ENCODE peak calls at places on chromosomes 7 and 10, in five cellular contexts. G is NT2/D1; Z is CD8-positive, alpha-beta memory T cell; Y is GM23248; E is neural progenitor cell. P is an unnamed sample. For H3K27me3, the result is how much of the 10 kb centered on the place peaks cover.

GRCh38 chr10:112383325-112383724 is 9.4 kb downstream of the ACSL5 start:
- DNase-seq in G (no peak), Z (no peak), Y (peak), E (no peak), P (no peak)

GRCh38 chr7:100431286-100431735 is 1.7 kb downstream of the MEPCE start:
- DNase-seq in G (no peak), Z (peak), Y (no peak), E (no peak), P (no peak)

GRCh38 chr7:43482679-43483252 is 100.1 kb upstream of the STK17A start:
- DNase-seq in G (no peak), Z (no peak), Y (peak), E (no peak), P (no peak)

GRCh38 chr10:23516530-23516929 is 77.7 kb downstream of the OTUD1 start:
- DNase-seq in G (peak), Z (no peak), Y (peak), E (peak), P (no peak)

GRCh38 chr7:42235734-42236133 is 1.3 kb downstream of the GLI3 start:
- DNase-seq in G (no peak), Z (no peak), Y (peak), E (peak), P (no peak)

GRCh38 chr7:79979437-79979836 is 155.2 kb upstream of the GNAI1 start:
- DNase-seq in G (no peak), Z (no peak), Y (peak), E (no peak), P (no peak)

GRCh38 chr7:1242129-1242572 is 9.5 kb downstream of the UNCX start:
- DNase-seq in G (no peak), Z (no peak), Y (no peak), E (peak), P (no peak)

GRCh38 chr10:47137311-47137851 is 162.6 kb upstream of the GDF10 start:
- DNase-seq in G (no peak), Z (no peak), Y (peak), E (no peak), P (no peak)

GRCh38 chr10:2208106-2208505 is 470.8 kb upstream of the ADARB2 start:
- DNase-seq in G (no peak), Z (no peak), Y (no peak), E (no peak), P (no peak)

GRCh38 chr7:471866-472639 is 47.6 kb downstream of the PDGFA start:
- DNase-seq in G (no peak), Z (peak), Y (peak), E (no peak), P (no peak)

GRCh38 chr10:51074238-51075028 is at the start of gene PRKG1:
- DNase-seq in G (peak), Z (no peak), Y (peak), E (peak), P (peak)

GRCh38 chr7:52119537-52119936 is 802.9 kb upstream of the COBL start:
- DNase-seq in G (peak), Z (no peak), Y (no peak), E (peak), P (no peak)

GRCh38 chr7:18399624-18400235 is 95.8 kb upstream of the HDAC9 start:
- DNase-seq in G (no peak), Z (no peak), Y (peak), E (peak), P (no peak)

GRCh38 chr7:152435384-152436278 is at the start of gene KMT2C:
- DNase-seq in G (no peak), Z (peak), Y (peak), E (peak), P (no peak)

GRCh38 chr10:128571745-128572144 is 445.5 kb upstream of the MKI67 start:
- DNase-seq in G (no peak), Z (no peak), Y (no peak), E (peak), P (no peak)

GRCh38 chr10:11643039-11643438 is 31.6 kb upstream of the USP6NL start:
- DNase-seq in G (no peak), Z (no peak), Y (no peak), E (no peak), P (no peak)

GRCh38 chr7:30475580-30475979 is 3.0 kb downstream of the NOD1 start:
- DNase-seq in G (no peak), Z (no peak), Y (peak), E (no peak), P (no peak)

GRCh38 chr10:69362471-69362954 is 54.2 kb downstream of the TACR2 start:
- DNase-seq in G (no peak), Z (no peak), Y (peak), E (no peak), P (no peak)

GRCh38 chr10:117597216-117597615 is 54.7 kb downstream of the EMX2 start:
- DNase-seq in G (no peak), Z (no peak), Y (peak), E (no peak), P (no peak)

GRCh38 chr10:53664620-53665019 is 892.0 kb upstream of the MBL2 start:
- DNase-seq in G (no peak), Z (no peak), Y (no peak), E (peak), P (no peak)

GRCh38 chr10:37948210-37948609 is 28.2 kb downstream of the ZNF25 start:
- DNase-seq in G (no peak), Z (no peak), Y (no peak), E (no peak), P (no peak)

GRCh38 chr7:44172803-44173424 is 16.3 kb downstream of the GCK start:
- DNase-seq in G (no peak), Z (no peak), Y (no peak), E (no peak), P (no peak)

GRCh38 chr10:10490187-10490980 is 527.3 kb upstream of the CELF2 start:
- DNase-seq in G (no peak), Z (no peak), Y (peak), E (no peak), P (no peak)

GRCh38 chr7:79909124-79909641 is 225.4 kb upstream of the GNAI1 start:
- DNase-seq in G (no peak), Z (no peak), Y (no peak), E (no peak), P (no peak)

GRCh38 chr7:141198191-141198958 is 124.5 kb downstream of the TMEM178B start:
- DNase-seq in G (no peak), Z (no peak), Y (no peak), E (no peak), P (no peak)

GRCh38 chr10:137031-137430 is 1.8 kb downstream of the ZMYND11 start:
- DNase-seq in G (no peak), Z (peak), Y (peak), E (peak), P (no peak)

GRCh38 chr10:46515402-46516192 is 40.9 kb downstream of the GPRIN2 start:
- DNase-seq in G (no peak), Z (peak), Y (no peak), E (no peak), P (no peak)

GRCh38 chr10:35611750-35612149 is 6.6 kb downstream of the GJD4 start:
- DNase-seq in G (no peak), Z (no peak), Y (no peak), E (peak), P (no peak)

GRCh38 chr7:30755384-30756154 is 3.6 kb downstream of the INMT start:
- DNase-seq in G (no peak), Z (no peak), Y (no peak), E (no peak), P (no peak)

GRCh38 chr10:110501142-110501937 is 3.6 kb downstream of the DUSP5 start:
- DNase-seq in G (no peak), Z (peak), Y (peak), E (peak), P (no peak)

GRCh38 chr7:142554555-142555532 is 194.4 kb upstream of the PRSS1 start:
- DNase-seq in G (no peak), Z (no peak), Y (peak), E (no peak), P (no peak)

GRCh38 chr7:46603780-46604725 is 683.0 kb upstream of the IGFBP3 start:
- DNase-seq in G (no peak), Z (no peak), Y (peak), E (no peak), P (no peak)

GRCh38 chr10:63628526-63629362 is 107.5 kb downstream of the REEP3 start:
- DNase-seq in G (no peak), Z (no peak), Y (peak), E (peak), P (no peak)

DNA sequence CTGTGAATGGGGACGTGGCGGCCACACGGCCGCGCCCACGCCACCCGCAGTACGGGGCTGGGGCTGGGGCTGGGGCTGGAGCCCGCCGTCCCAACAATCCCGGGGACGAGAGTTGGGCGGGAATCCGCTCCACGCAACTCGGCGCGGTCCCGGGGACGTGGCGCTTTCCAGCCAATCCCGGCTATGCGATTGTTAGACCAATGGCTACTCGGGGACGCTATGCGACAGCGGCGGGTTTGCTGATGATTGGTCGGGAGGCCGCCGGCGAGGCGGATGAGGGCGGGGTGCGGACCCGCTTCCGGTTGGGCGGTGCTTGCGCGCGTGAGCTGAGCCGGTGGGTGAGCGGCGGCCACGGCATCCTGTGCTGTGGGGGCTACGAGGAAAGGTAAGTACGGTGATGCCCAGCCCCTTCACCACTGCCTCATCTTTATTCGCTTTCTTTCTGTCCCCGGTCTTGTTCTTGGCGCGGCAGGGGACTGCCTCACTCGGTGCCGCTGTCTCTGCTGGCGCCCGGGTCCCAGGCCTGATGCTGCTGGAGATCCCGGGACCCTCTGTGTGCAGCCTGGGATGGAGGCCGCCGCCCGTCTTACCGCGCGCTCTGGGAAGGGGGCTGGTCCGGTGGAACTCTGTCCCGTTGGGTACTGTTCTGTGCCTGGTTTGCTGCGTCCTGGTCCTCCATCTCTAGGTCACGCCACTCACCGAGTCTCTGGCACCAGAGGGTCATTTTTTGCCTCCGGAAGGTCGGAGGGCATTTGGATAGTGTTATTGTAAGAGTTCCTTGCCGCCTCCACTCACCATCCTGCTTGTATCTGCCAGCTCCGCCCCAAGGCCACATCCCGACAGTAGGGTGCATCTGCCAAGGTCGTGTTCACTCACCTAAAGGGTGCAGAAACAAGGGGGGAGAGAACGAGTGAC is at the start of gene CALU:
- DNase-seq in G (peak), Z (peak), Y (peak), E (peak), P (peak)
- H3K27me3 ChIP-seq in G (under half), Z (under half), Y (under half), E (under half), P (under half)

DNA sequence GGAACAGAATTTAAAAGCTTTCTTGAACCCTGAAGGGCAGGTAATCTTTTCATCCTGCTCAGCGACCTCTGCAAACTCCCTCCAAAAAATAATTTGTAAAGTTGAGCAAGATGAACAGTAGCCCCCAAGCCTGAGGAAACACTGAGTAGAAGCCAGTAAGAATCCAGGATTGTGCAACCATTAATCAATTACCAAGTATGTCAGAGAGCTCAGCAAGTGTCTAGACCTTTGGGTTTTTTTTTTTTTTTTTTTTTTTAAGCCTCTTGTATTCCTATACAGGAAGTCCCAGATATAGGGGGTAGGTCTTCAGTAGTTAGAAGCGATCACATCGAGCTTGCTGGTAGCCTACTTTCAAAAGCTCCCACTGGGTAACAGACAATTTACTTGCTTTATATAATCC is 155.2 kb downstream of the DGKI start:
- DNase-seq in G (no peak), Z (no peak), Y (no peak), E (no peak), P (no peak)
- H3K27me3 ChIP-seq in G (under half), Z (under half), Y (under half), E (under half), P (under half)

GRCh38 chr7:27171636-27172387 is 2.3 kb downstream of the HOXA10 start:
- DNase-seq in G (no peak), Z (peak), Y (peak), E (peak), P (no peak)
- H3K27me3 ChIP-seq in G (half or more), Z (half or more), Y (under half), E (half or more), P (half or more)

GRCh38 chr7:151166629-151167196 is 781 bp downstream of the GBX1 start:
- DNase-seq in G (no peak), Z (no peak), Y (no peak), E (no peak), P (no peak)

GRCh38 chr7:151167197-151167911 is at the start of gene GBX1:
- DNase-seq in G (no peak), Z (no peak), Y (peak), E (peak), P (no peak)

GRCh38 chr7:151157645-151158329 is 9.7 kb downstream of the GBX1 start:
- DNase-seq in G (no peak), Z (no peak), Y (peak), E (no peak), P (no peak)

GRCh38 chr7:151161757-151162156 is 5.7 kb downstream of the GBX1 start:
- DNase-seq in G (no peak), Z (no peak), Y (no peak), E (no peak), P (no peak)
- H3K27me3 ChIP-seq in G (half or more), Z (under half), Y (half or more), E (half or more), P (under half)

GRCh38 chr7:50335795-50336754 is 31.6 kb downstream of the IKZF1 start:
- DNase-seq in G (no peak), Z (peak), Y (no peak), E (no peak), P (no peak)

GRCh38 chr7:50334341-50334994 is 30.0 kb downstream of the IKZF1 start:
- DNase-seq in G (no peak), Z (no peak), Y (no peak), E (no peak), P (no peak)

GRCh38 chr7:50333266-50333665 is 28.8 kb downstream of the IKZF1 start:
- DNase-seq in G (no peak), Z (peak), Y (no peak), E (peak), P (no peak)

GRCh38 chr7:50336909-50337703 is 32.6 kb downstream of the IKZF1 start:
- DNase-seq in G (no peak), Z (peak), Y (no peak), E (no peak), P (no peak)

GRCh38 chr7:50335230-50335794 is 30.8 kb downstream of the IKZF1 start:
- DNase-seq in G (no peak), Z (no peak), Y (no peak), E (no peak), P (no peak)
- H3K27me3 ChIP-seq in G (under half), Z (under half), Y (under half), E (under half), P (under half)

DNA sequence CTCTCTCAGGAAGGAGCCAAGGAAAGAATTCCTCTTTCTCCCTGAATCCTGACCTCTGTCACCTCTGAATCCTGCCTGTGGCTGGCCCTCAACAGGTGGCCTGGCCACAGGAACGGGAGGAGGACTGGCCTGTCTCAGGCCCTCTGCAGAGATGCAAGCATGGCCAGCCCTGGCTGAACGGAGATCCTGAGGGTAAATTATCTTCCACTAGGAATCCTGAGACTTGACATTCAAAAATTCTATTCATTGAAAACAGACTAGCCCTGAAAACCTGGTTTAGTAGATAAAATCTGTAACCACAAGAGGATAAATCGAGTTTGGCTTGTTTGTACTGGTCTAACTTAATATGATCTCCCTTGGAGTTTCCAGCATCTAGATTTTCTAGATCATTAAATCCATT is 579.3 kb downstream of the LRMDA start:
- DNase-seq in G (no peak), Z (no peak), Y (no peak), E (peak), P (no peak)
- H3K27me3 ChIP-seq in G (under half), Z (under half), Y (under half), E (under half), P (under half)

DNA sequence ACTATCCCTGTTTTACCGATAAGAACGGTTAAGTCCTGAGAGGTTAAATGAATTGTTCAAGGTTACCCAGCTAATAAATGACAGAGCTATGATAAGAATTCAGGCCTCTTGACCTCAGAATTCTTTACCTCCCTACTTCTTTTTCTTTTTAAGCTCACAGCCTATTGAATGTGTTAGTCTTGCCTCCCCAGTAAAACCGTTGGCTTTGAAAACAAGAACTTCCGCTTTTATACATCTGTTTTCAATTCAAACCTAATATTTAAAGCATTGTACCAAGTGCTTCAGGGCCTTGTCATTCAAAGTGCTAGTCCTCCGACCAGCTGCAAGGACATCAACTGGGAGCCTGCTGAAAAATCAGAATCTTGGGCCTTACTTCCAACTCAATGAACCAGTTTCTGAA is 15.6 kb downstream of the SEC31B start:
- DNase-seq in G (no peak), Z (no peak), Y (peak), E (no peak), P (no peak)
- H3K27me3 ChIP-seq in G (under half), Z (under half), Y (under half), E (under half), P (under half)

P was measured in iPS DF 6.9.